ENCODE peak calls at places on chromosomes 6 and 20, in seven cellular contexts. P is IMR-90, D is body of pancreas, K is suprapubic skin, M is prostate gland, F is K562, S is stomach. C is an unnamed sample.
A peak's percentile ranks its signal among the peaks of the same experiment; 100 is the strongest.

GRCh38 chr6:144710207-144710606 is 425.1 kb downstream of the UTRN start:
- DNase-seq in K (no peak), D (no peak), M (no peak), S (no peak), F (no peak), P (peak; percentile 90), C (no peak)

GRCh38 chr6:169982461-169983386 is 231.3 kb downstream of the ERMARD start:
- DNase-seq in S (no peak), D (no peak), P (no peak), M (no peak), K (no peak), F (no peak), C (no peak)

GRCh38 chr20:4813839-4814695 is 92.4 kb downstream of the PRND start:
- DNase-seq in S (no peak), K (peak; percentile 71), P (no peak), D (peak; percentile 53), F (no peak), M (no peak), C (no peak)

GRCh38 chr6:22298393-22299010 is 1.7 kb upstream of the PRL start:
- DNase-seq in D (no peak), S (no peak), K (no peak), P (peak; percentile 62), M (no peak), F (no peak), C (no peak)

GRCh38 chr20:16115891-16116577 is 457.2 kb downstream of the KIF16B start:
- DNase-seq in F (no peak), D (no peak), P (no peak), S (no peak), M (no peak), K (no peak), C (no peak)

GRCh38 chr20:13771853-13772453 is 12.8 kb downstream of the ESF1 start:
- DNase-seq in P (peak; percentile 27), K (no peak), M (no peak), D (no peak), F (peak; percentile 7), S (no peak), C (no peak)

GRCh38 chr6:35620706-35621105 is 68.0 kb downstream of the FKBP5 start:
- DNase-seq in K (no peak), S (no peak), F (no peak), M (no peak), D (no peak), P (no peak), C (no peak)

GRCh38 chr20:18504479-18505060 is 3.2 kb upstream of the SEC23B start:
- DNase-seq in M (peak; percentile 44), D (peak; percentile 49), P (peak; percentile 27), F (no peak), S (no peak), K (peak; percentile 80), C (no peak)

GRCh38 chr6:116268589-116269293 is 11.0 kb downstream of the TSPYL1 start:
- DNase-seq in M (no peak), F (peak; percentile 74), D (no peak), K (no peak), S (no peak), P (peak; percentile 86), C (no peak)

GRCh38 chr20:61558726-61559125 is 306.7 kb downstream of the CDH4 start:
- DNase-seq in M (no peak), S (no peak), K (no peak), D (no peak), F (no peak), P (peak; percentile 49), C (no peak)

GRCh38 chr20:50321797-50322480 is 131.3 kb downstream of the CEBPB start:
- DNase-seq in K (no peak), M (peak; percentile 46), P (peak; percentile 72), D (peak; percentile 29), S (no peak), F (no peak), C (no peak)

GRCh38 chr20:23078994-23079364 is 7.1 kb downstream of the CD93 start:
- DNase-seq in F (peak; percentile 36), D (no peak), K (no peak), S (no peak), P (no peak), M (no peak), C (no peak)

GRCh38 chr6:135146160-135146920 is 34.8 kb upstream of the MYB start:
- DNase-seq in D (no peak), M (no peak), K (no peak), P (peak; percentile 80), S (no peak), F (no peak), C (no peak)

GRCh38 chr6:37628611-37629320 is 68.9 kb downstream of the MDGA1 start:
- DNase-seq in P (peak; percentile 80), F (no peak), K (no peak), S (no peak), M (no peak), D (no peak), C (no peak)

GRCh38 chr6:26006086-26006939 is 43.7 kb downstream of the TRIM38 start:
- DNase-seq in S (no peak), F (no peak), M (no peak), P (no peak), K (no peak), D (no peak), C (no peak)

GRCh38 chr6:170370413-170370812 is 63.9 kb downstream of the FAM120B start:
- DNase-seq in S (no peak), F (no peak), M (no peak), P (no peak), K (no peak), D (no peak), C (no peak)

GRCh38 chr6:68634503-68635411 is at the start of gene ADGRB3:
- DNase-seq in D (peak; percentile 64), P (peak; percentile 47), K (peak; percentile 85), M (peak; percentile 68), F (peak; percentile 90), S (peak; percentile 46), C (peak; percentile 43)

DNA sequence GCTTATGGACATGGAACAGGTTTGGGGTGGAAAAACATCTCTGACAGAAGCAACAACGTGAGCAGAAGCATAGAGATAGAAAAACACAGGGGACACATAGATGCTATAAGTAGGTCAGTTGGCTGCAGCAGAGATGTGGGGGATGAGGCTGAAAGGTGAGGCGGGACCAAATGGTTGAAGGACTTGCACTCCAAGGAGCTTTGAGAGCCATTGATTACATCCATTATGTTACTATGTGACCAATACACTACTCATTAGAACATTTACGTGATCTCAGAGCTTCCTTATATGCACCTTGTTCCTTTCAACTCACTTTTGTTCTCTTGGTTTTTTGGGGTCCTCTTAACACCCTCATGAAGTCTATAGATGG is 47.9 kb upstream of the TTPAL start:
- DNase-seq in K (no peak), P (no peak), M (no peak), S (no peak), F (no peak), D (no peak), C (no peak)
- H3K4me3 ChIP-seq in K (no peak overlapping the region), P (no peak overlapping the region), M (no peak overlapping the region), S (no peak overlapping the region), F (no peak overlapping the region), D (no peak overlapping the region), C (no peak overlapping the region)

GRCh38 chr6:139369568-139370046 is 4.8 kb downstream of the CITED2 start:
- DNase-seq in P (peak; percentile 80), M (no peak), F (peak; percentile 59), D (peak; percentile 45), S (no peak), K (no peak), C (no peak)
- TF ChIP-seq POLR2A in P (peak; percentile 33), M (no peak), F (no peak), D (no peak), S (no peak), K (no peak), C (no peak)

DNA sequence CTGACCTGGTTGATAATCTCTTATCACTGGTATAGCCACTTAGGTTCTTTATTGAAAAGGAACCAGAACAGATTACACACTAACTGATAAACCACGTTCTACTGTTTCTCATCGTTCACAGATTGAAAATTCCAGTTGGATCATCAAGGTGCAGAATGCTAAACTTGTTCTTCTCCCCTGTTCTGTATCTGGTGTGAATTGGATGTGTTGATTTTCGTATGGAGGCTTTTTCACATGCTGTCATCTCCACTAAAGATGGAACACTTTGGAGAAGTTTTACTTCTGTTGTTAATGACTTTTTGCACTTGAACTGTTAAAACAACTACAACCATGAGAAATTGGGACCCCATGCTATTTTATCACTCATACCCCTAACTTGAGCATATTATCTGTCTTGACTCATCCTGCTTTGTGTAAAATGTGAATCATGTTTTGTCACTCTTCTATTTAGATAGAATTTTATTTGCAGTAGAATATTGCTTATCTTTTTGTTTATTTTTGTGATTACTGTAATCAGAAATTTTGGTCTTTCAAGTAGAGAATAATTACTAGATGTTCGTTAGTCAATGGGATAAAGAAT is 17.5 kb downstream of the VAPB start:
- DNase-seq in P (peak; percentile 22), M (no peak), F (no peak), D (no peak), K (no peak), S (no peak), C (no peak)
- H3K4me1 ChIP-seq in P (peaks cover 5% of the 10 kb centered on the region), M (no peaks in the 10 kb centered on the region), F (peaks cover 27% of the 10 kb centered on the region), D (peaks cover 53% of the 10 kb centered on the region), K (peaks cover 51% of the 10 kb centered on the region), S (peaks cover 11% of the 10 kb centered on the region), C (peaks cover 69% of the 10 kb centered on the region)

GRCh38 chr6:108117427-108118358 is 43.2 kb upstream of the OSTM1 start:
- DNase-seq in F (no peak), P (peak; percentile 21), M (no peak), S (peak; percentile 52), K (no peak), D (peak; percentile 25), C (no peak)
- H3K4me3 ChIP-seq in F (peak overlapping the region; percentile 15), P (peak overlapping the region; percentile 52), M (peak overlapping the region; percentile 40), S (peak overlapping the region; percentile 51), K (peak overlapping the region; percentile 67), D (peak overlapping the region; percentile 20), C (peak overlapping the region; percentile 64)

C was measured in gastrocnemius medialis.